ENCODE peak calls at places on chromosome 15, in four cellular contexts. S is neural progenitor cell; B is adipocyte; A is CD4-positive, CD25-positive, alpha-beta regulatory T cell. V is an unnamed sample. For H3K36me3, the result is how much of the 10 kb centered on the place peaks cover.

GRCh38 chr15:22979069-22979698 is 984 bp downstream of the CYFIP1 start:
- DNase-seq in S (peak), B (peak), A (peak), V (peak)

GRCh38 chr15:60020736-60021135 is 16.6 kb downstream of the FOXB1 start:
- DNase-seq in S (no peak), B (no peak), A (no peak), V (no peak)

GRCh38 chr15:59522988-59523461 is 85.0 kb downstream of the FAM81A start:
- DNase-seq in S (no peak), B (no peak), A (peak), V (no peak)

GRCh38 chr15:59595434-59595915 is 16.1 kb upstream of the GCNT3 start:
- DNase-seq in S (no peak), B (no peak), A (no peak), V (no peak)

GRCh38 chr15:68415501-68416157 is 16.3 kb downstream of the ITGA11 start:
- DNase-seq in S (no peak), B (no peak), A (no peak), V (no peak)

GRCh38 chr15:67396109-67396508 is 124.8 kb upstream of the C15orf61 start:
- DNase-seq in S (no peak), B (no peak), A (no peak), V (no peak)

GRCh38 chr15:80419546-80419945 is 15.4 kb downstream of the ARNT2 start:
- DNase-seq in S (no peak), B (peak), A (no peak), V (no peak)

GRCh38 chr15:78909791-78910228 is 35.0 kb downstream of the CTSH start:
- DNase-seq in S (peak), B (peak), A (no peak), V (no peak)

GRCh38 chr15:87604857-87605446 is 651.6 kb downstream of the NTRK3 start:
- DNase-seq in S (peak), B (no peak), A (no peak), V (no peak)

GRCh38 chr15:48868018-48868417 is 9.9 kb upstream of the EID1 start:
- DNase-seq in S (no peak), B (peak), A (no peak), V (no peak)

GRCh38 chr15:55942332-55942731 is 51.1 kb downstream of the NEDD4 start:
- DNase-seq in S (no peak), B (no peak), A (no peak), V (no peak)

GRCh38 chr15:83324799-83325198 is 40.3 kb upstream of the BNC1 start:
- DNase-seq in S (no peak), B (no peak), A (no peak), V (no peak)

GRCh38 chr15:40219801-40220200 is 19.1 kb upstream of the PAK6 start:
- DNase-seq in S (no peak), B (no peak), A (no peak), V (no peak)

GRCh38 chr15:40226739-40227138 is 12.1 kb upstream of the PAK6 start:
- DNase-seq in S (no peak), B (no peak), A (no peak), V (no peak)

GRCh38 chr15:40217166-40217785 is 21.6 kb upstream of the PAK6 start:
- DNase-seq in S (peak), B (peak), A (peak), V (no peak)

GRCh38 chr15:40222146-40222545 is 16.7 kb upstream of the PAK6 start:
- DNase-seq in S (no peak), B (no peak), A (no peak), V (no peak)
- H3K36me3 ChIP-seq in S (under half), B (under half), A (under half), V (under half)

GRCh38 chr15:88627463-88627862 is 6.3 kb downstream of the AEN start:
- DNase-seq in S (no peak), B (no peak), A (peak), V (no peak)
- H3K36me3 ChIP-seq in S (under half), B (half or more), A (under half), V (half or more)

GRCh38 chr15:40198364-40199085 is 37.7 kb downstream of the BUB1B start:
- DNase-seq in S (no peak), B (no peak), A (no peak), V (no peak)

GRCh38 chr15:40204100-40204499 is 34.8 kb upstream of the PAK6 start:
- DNase-seq in S (no peak), B (peak), A (no peak), V (no peak)
- H3K36me3 ChIP-seq in S (half or more), B (under half), A (under half), V (under half)

GRCh38 chr15:45373961-45374360 is 4.4 kb downstream of the GATM start:
- DNase-seq in S (no peak), B (no peak), A (no peak), V (no peak)
- H3K36me3 ChIP-seq in S (under half), B (under half), A (under half), V (under half)